ENCODE peak calls at places on chromosomes 1 and 21, in five cellular contexts. One of them, this sample, is unnamed.

GRCh38 chr1:111142358-111142975 is 2.4 kb downstream of the CEPT1 start:
- DNase-seq in aorta: no peak
- DNase-seq in mammary epithelial cell: no peak
- DNase-seq in colonic mucosa: no peak
- DNase-seq in left ventricle myocardium inferior: no peak
- DNase-seq in this sample: no peak

GRCh38 chr1:88801575-88802208 is 89.7 kb downstream of the GTF2B start:
- DNase-seq in left ventricle myocardium inferior: no peak
- DNase-seq in aorta: no peak
- DNase-seq in colonic mucosa: no peak
- DNase-seq in mammary epithelial cell: peak; percentile 61
- DNase-seq in this sample: no peak

GRCh38 chr1:197178998-197179397 is 32.5 kb upstream of the ASPM start:
- DNase-seq in mammary epithelial cell: no peak
- DNase-seq in left ventricle myocardium inferior: no peak
- DNase-seq in colonic mucosa: no peak
- DNase-seq in aorta: no peak
- DNase-seq in this sample: no peak

GRCh38 chr1:219542828-219543518 is 69.9 kb downstream of the ZC3H11B start:
- DNase-seq in colonic mucosa: no peak
- DNase-seq in left ventricle myocardium inferior: no peak
- DNase-seq in mammary epithelial cell: peak; percentile 32
- DNase-seq in aorta: no peak
- DNase-seq in this sample: no peak

GRCh38 chr1:7350804-7351203 is 420.3 kb upstream of the VAMP3 start:
- DNase-seq in aorta: no peak
- DNase-seq in mammary epithelial cell: no peak
- DNase-seq in colonic mucosa: no peak
- DNase-seq in left ventricle myocardium inferior: no peak
- DNase-seq in this sample: no peak

GRCh38 chr1:235297579-235297978 is 30.4 kb downstream of the ARID4B start:
- DNase-seq in left ventricle myocardium inferior: no peak
- DNase-seq in mammary epithelial cell: peak; percentile 67
- DNase-seq in colonic mucosa: no peak
- DNase-seq in aorta: no peak
- DNase-seq in this sample: no peak

GRCh38 chr1:96968582-96969378 is 247.2 kb downstream of the PTBP2 start:
- DNase-seq in aorta: no peak
- DNase-seq in left ventricle myocardium inferior: no peak
- DNase-seq in colonic mucosa: no peak
- DNase-seq in mammary epithelial cell: no peak
- DNase-seq in this sample: no peak

GRCh38 chr1:62084304-62084905 is 110.2 kb upstream of the L1TD1 start:
- DNase-seq in aorta: no peak
- DNase-seq in mammary epithelial cell: no peak
- DNase-seq in left ventricle myocardium inferior: no peak
- DNase-seq in colonic mucosa: no peak
- DNase-seq in this sample: no peak

GRCh38 chr1:246450485-246451251 is 56.4 kb downstream of the SMYD3 start:
- DNase-seq in colonic mucosa: no peak
- DNase-seq in aorta: no peak
- DNase-seq in left ventricle myocardium inferior: no peak
- DNase-seq in mammary epithelial cell: peak; percentile 23
- DNase-seq in this sample: no peak

GRCh38 chr1:31584869-31585735 is 8.8 kb downstream of the TINAGL1 start:
- DNase-seq in left ventricle myocardium inferior: no peak
- DNase-seq in aorta: no peak
- DNase-seq in colonic mucosa: no peak
- DNase-seq in mammary epithelial cell: no peak
- DNase-seq in this sample: no peak

GRCh38 chr1:200528838-200529565 is 91.5 kb downstream of the KIF14 start:
- DNase-seq in aorta: no peak
- DNase-seq in mammary epithelial cell: no peak
- DNase-seq in colonic mucosa: no peak
- DNase-seq in left ventricle myocardium inferior: no peak
- DNase-seq in this sample: no peak

GRCh38 chr1:167090289-167090942 is at the start of gene GPA33:
- DNase-seq in mammary epithelial cell: no peak
- DNase-seq in left ventricle myocardium inferior: no peak
- DNase-seq in aorta: no peak
- DNase-seq in colonic mucosa: peak; percentile 88
- DNase-seq in this sample: no peak

GRCh38 chr1:244314921-244315544 is 136.7 kb downstream of the ADSS2 start:
- DNase-seq in colonic mucosa: no peak
- DNase-seq in left ventricle myocardium inferior: no peak
- DNase-seq in mammary epithelial cell: no peak
- DNase-seq in aorta: no peak
- DNase-seq in this sample: no peak

GRCh38 chr1:52460686-52461085 is 56.3 kb downstream of the PRPF38A start:
- DNase-seq in aorta: no peak
- DNase-seq in left ventricle myocardium inferior: no peak
- DNase-seq in colonic mucosa: no peak
- DNase-seq in mammary epithelial cell: peak; percentile 59
- DNase-seq in this sample: no peak

GRCh38 chr1:44355582-44356305 is 687 bp upstream of the ERI3 start:
- DNase-seq in aorta: no peak
- DNase-seq in mammary epithelial cell: no peak
- DNase-seq in left ventricle myocardium inferior: no peak
- DNase-seq in colonic mucosa: no peak
- DNase-seq in this sample: no peak

GRCh38 chr1:246597971-246598370 is 31.7 kb downstream of the CNST start:
- DNase-seq in left ventricle myocardium inferior: no peak
- DNase-seq in aorta: no peak
- DNase-seq in mammary epithelial cell: no peak
- DNase-seq in colonic mucosa: no peak
- DNase-seq in this sample: no peak

GRCh38 chr1:89312572-89312971 is 39.9 kb upstream of the GBP5 start:
- DNase-seq in mammary epithelial cell: no peak
- DNase-seq in aorta: no peak
- DNase-seq in colonic mucosa: no peak
- DNase-seq in left ventricle myocardium inferior: no peak
- DNase-seq in this sample: no peak

GRCh38 chr1:75745276-75745675 is 20.8 kb downstream of the ACADM start:
- DNase-seq in left ventricle myocardium inferior: no peak
- DNase-seq in mammary epithelial cell: peak; percentile 80
- DNase-seq in aorta: no peak
- DNase-seq in colonic mucosa: no peak
- DNase-seq in this sample: no peak

GRCh38 chr1:77416692-77417450 is 135.1 kb downstream of the AK5 start:
- DNase-seq in colonic mucosa: no peak
- DNase-seq in mammary epithelial cell: no peak
- DNase-seq in aorta: no peak
- DNase-seq in left ventricle myocardium inferior: no peak
- DNase-seq in this sample: no peak

GRCh38 chr1:206439205-206439604 is 31.1 kb upstream of the IKBKE start:
- DNase-seq in left ventricle myocardium inferior: no peak
- DNase-seq in aorta: no peak
- DNase-seq in colonic mucosa: no peak
- DNase-seq in mammary epithelial cell: no peak
- DNase-seq in this sample: no peak

GRCh38 chr1:32247983-32248889 is 1.2 kb downstream of the FAM167B start:
- DNase-seq in left ventricle myocardium inferior: peak; percentile 84
- DNase-seq in colonic mucosa: peak; percentile 93
- DNase-seq in mammary epithelial cell: peak; percentile 65
- DNase-seq in aorta: peak; percentile 92
- DNase-seq in this sample: no peak

GRCh38 chr1:205934788-205935187 is 8.5 kb downstream of the SLC26A9 start:
- DNase-seq in left ventricle myocardium inferior: no peak
- DNase-seq in mammary epithelial cell: no peak
- DNase-seq in aorta: no peak
- DNase-seq in colonic mucosa: no peak
- DNase-seq in this sample: no peak

GRCh38 chr21:46556802-46557201 is 48.1 kb downstream of the S100B start:
- DNase-seq in mammary epithelial cell: no peak
- DNase-seq in colonic mucosa: no peak
- DNase-seq in left ventricle myocardium inferior: no peak
- DNase-seq in aorta: no peak
- DNase-seq in this sample: peak; percentile 21

GRCh38 chr1:51552929-51553807 is 34.1 kb upstream of the EPS15 start:
- DNase-seq in left ventricle myocardium inferior: no peak
- DNase-seq in colonic mucosa: no peak
- DNase-seq in aorta: no peak
- DNase-seq in mammary epithelial cell: no peak
- DNase-seq in this sample: no peak

GRCh38 chr1:40861227-40862003 is 748 bp downstream of the CITED4 start:
- DNase-seq in aorta: peak; percentile 68
- DNase-seq in mammary epithelial cell: peak; percentile 41
- DNase-seq in colonic mucosa: peak; percentile 38
- DNase-seq in left ventricle myocardium inferior: peak; percentile 63
- DNase-seq in this sample: no peak

GRCh38 chr1:96971849-96972602 is 250.4 kb downstream of the PTBP2 start:
- DNase-seq in mammary epithelial cell: no peak
- DNase-seq in colonic mucosa: no peak
- DNase-seq in aorta: no peak
- DNase-seq in left ventricle myocardium inferior: no peak
- DNase-seq in this sample: no peak

GRCh38 chr1:85849660-85850059 is 141.4 kb upstream of the ZNHIT6 start:
- DNase-seq in mammary epithelial cell: no peak
- DNase-seq in left ventricle myocardium inferior: no peak
- DNase-seq in colonic mucosa: no peak
- DNase-seq in aorta: no peak
- DNase-seq in this sample: no peak

GRCh38 chr1:27405074-27405473 is 12.7 kb downstream of the GPR3 start:
- DNase-seq in mammary epithelial cell: peak; percentile 54
- DNase-seq in left ventricle myocardium inferior: peak; percentile 65
- DNase-seq in aorta: no peak
- DNase-seq in colonic mucosa: no peak
- DNase-seq in this sample: no peak

GRCh38 chr1:78762113-78762512 is 112.5 kb downstream of the IFI44 start:
- DNase-seq in aorta: no peak
- DNase-seq in left ventricle myocardium inferior: no peak
- DNase-seq in mammary epithelial cell: no peak
- DNase-seq in colonic mucosa: no peak
- DNase-seq in this sample: no peak

GRCh38 chr1:172107261-172107820 is 266.0 kb downstream of the DNM3 start:
- DNase-seq in left ventricle myocardium inferior: no peak
- DNase-seq in mammary epithelial cell: no peak
- DNase-seq in aorta: no peak
- DNase-seq in colonic mucosa: no peak
- DNase-seq in this sample: no peak

GRCh38 chr1:24735619-24736375 is 9.4 kb upstream of the CLIC4 start:
- DNase-seq in left ventricle myocardium inferior: peak; percentile 64
- DNase-seq in mammary epithelial cell: no peak
- DNase-seq in colonic mucosa: no peak
- DNase-seq in aorta: no peak
- DNase-seq in this sample: no peak

GRCh38 chr1:87394462-87394861 is 65.8 kb downstream of the LMO4 start:
- DNase-seq in aorta: no peak
- DNase-seq in mammary epithelial cell: no peak
- DNase-seq in left ventricle myocardium inferior: no peak
- DNase-seq in colonic mucosa: no peak
- DNase-seq in this sample: no peak

GRCh38 chr21:31397515-31397926 is 53.5 kb upstream of the TIAM1 start:
- DNase-seq in aorta: no peak
- DNase-seq in mammary epithelial cell: peak; percentile 12
- DNase-seq in colonic mucosa: peak; percentile 21
- DNase-seq in left ventricle myocardium inferior: no peak
- DNase-seq in this sample: no peak

GRCh38 chr1:8874230-8875201 is 4.0 kb downstream of the ENO1 start:
- DNase-seq in left ventricle myocardium inferior: no peak
- DNase-seq in mammary epithelial cell: no peak
- DNase-seq in aorta: no peak
- DNase-seq in colonic mucosa: no peak
- DNase-seq in this sample: no peak
- H3K4me3 ChIP-seq in left ventricle myocardium inferior: peak overlapping the region; percentile 93
- H3K4me3 ChIP-seq in mammary epithelial cell: peak overlapping the region; percentile 7
- H3K4me3 ChIP-seq in aorta: no peak overlapping the region
- H3K4me3 ChIP-seq in colonic mucosa: no peak overlapping the region
- H3K4me3 ChIP-seq in this sample: no peak overlapping the region

GRCh38 chr1:94283462-94283861 is 46.1 kb upstream of the ARHGAP29 start:
- DNase-seq in colonic mucosa: no peak
- DNase-seq in mammary epithelial cell: no peak
- DNase-seq in left ventricle myocardium inferior: no peak
- DNase-seq in aorta: no peak
- DNase-seq in this sample: no peak

GRCh38 chr1:94285026-94285654 is 47.8 kb upstream of the ARHGAP29 start:
- DNase-seq in colonic mucosa: no peak
- DNase-seq in left ventricle myocardium inferior: no peak
- DNase-seq in mammary epithelial cell: peak; percentile 39
- DNase-seq in aorta: no peak
- DNase-seq in this sample: no peak

GRCh38 chr1:94282143-94282711 is 44.8 kb upstream of the ARHGAP29 start:
- DNase-seq in aorta: no peak
- DNase-seq in mammary epithelial cell: no peak
- DNase-seq in left ventricle myocardium inferior: no peak
- DNase-seq in colonic mucosa: no peak
- DNase-seq in this sample: no peak

GRCh38 chr1:94284481-94284880 is 47.1 kb upstream of the ARHGAP29 start:
- DNase-seq in left ventricle myocardium inferior: no peak
- DNase-seq in colonic mucosa: no peak
- DNase-seq in aorta: no peak
- DNase-seq in mammary epithelial cell: no peak
- DNase-seq in this sample: no peak

DNA sequence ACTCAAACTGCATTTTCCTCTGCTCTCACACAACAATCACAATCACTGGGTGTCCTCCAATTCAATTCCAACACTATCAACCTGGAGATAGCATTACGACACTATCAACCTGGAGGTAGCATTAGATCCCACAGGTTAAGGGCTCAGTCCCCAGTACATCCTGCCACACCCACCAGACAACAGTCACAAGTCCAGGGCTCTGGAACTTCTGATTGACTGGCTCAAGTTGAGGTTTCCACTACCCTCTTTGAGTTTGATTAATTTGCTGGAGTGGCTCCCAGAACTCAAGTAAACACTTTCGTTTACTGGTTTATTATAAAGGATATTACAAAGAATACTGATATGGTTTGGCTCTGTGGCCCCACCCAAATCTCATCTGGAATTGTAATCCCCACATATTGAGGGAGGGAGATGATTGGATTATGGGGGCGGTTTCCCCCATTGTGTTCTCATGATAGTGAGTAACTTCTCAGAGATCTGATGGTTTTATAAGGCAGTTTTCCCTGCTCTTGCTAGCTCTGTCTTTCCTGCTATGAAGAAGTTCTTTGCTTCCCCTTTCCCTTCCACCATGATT is 49.6 kb upstream of the ARHGAP29 start:
- DNase-seq in left ventricle myocardium inferior: no peak
- DNase-seq in mammary epithelial cell: no peak
- DNase-seq in aorta: no peak
- DNase-seq in colonic mucosa: no peak
- DNase-seq in this sample: no peak
- H3K4me3 ChIP-seq in left ventricle myocardium inferior: no peak overlapping the region
- H3K4me3 ChIP-seq in mammary epithelial cell: no peak overlapping the region
- H3K4me3 ChIP-seq in aorta: no peak overlapping the region
- H3K4me3 ChIP-seq in colonic mucosa: no peak overlapping the region
- H3K4me3 ChIP-seq in this sample: no peak overlapping the region

GRCh38 chr1:227314014-227314848 is 4.1 kb downstream of the CDC42BPA start:
- DNase-seq in mammary epithelial cell: no peak
- DNase-seq in left ventricle myocardium inferior: no peak
- DNase-seq in aorta: no peak
- DNase-seq in colonic mucosa: no peak
- DNase-seq in this sample: no peak
- H3K4me3 ChIP-seq in mammary epithelial cell: no peak overlapping the region
- H3K4me3 ChIP-seq in left ventricle myocardium inferior: peak overlapping the region; percentile 77
- H3K4me3 ChIP-seq in aorta: no peak overlapping the region
- H3K4me3 ChIP-seq in colonic mucosa: no peak overlapping the region
- H3K4me3 ChIP-seq in this sample: peak overlapping the region; percentile 90

GRCh38 chr1:201647722-201648065 is 108.8 kb downstream of the NAV1 start:
- DNase-seq in colonic mucosa: no peak
- DNase-seq in left ventricle myocardium inferior: no peak
- DNase-seq in mammary epithelial cell: no peak
- DNase-seq in aorta: no peak
- DNase-seq in this sample: no peak
- H3K4me3 ChIP-seq in colonic mucosa: peak overlapping the region; percentile 70
- H3K4me3 ChIP-seq in left ventricle myocardium inferior: peak overlapping the region; percentile 82
- H3K4me3 ChIP-seq in mammary epithelial cell: peak overlapping the region; percentile 65
- H3K4me3 ChIP-seq in aorta: no peak overlapping the region
- H3K4me3 ChIP-seq in this sample: peak overlapping the region; percentile 59